ENCODE peak calls at places on chromosome 12, in eight cellular contexts. One of them, this sample, is unnamed.
A peak's percentile ranks its signal among the peaks of the same experiment; 100 is the strongest.

GRCh38 chr12:20546267-20546666 is 148.9 kb upstream of the SLCO1C1 start:
- DNase-seq in A549: no peak
- DNase-seq in vagina: no peak
- DNase-seq in sigmoid colon: no peak
- DNase-seq in endothelial cell of umbilical vein: no peak
- DNase-seq in thoracic aorta: no peak
- DNase-seq in ovary: no peak
- DNase-seq in tibial nerve: no peak
- DNase-seq in this sample: no peak

GRCh38 chr12:97555547-97556200 is 93.1 kb downstream of the RMST start:
- DNase-seq in endothelial cell of umbilical vein: no peak
- DNase-seq in ovary: no peak
- DNase-seq in A549: no peak
- DNase-seq in tibial nerve: no peak
- DNase-seq in vagina: no peak
- DNase-seq in thoracic aorta: no peak
- DNase-seq in sigmoid colon: no peak
- DNase-seq in this sample: no peak

GRCh38 chr12:6370576-6370935 is 4.8 kb downstream of the SCNN1A start:
- DNase-seq in sigmoid colon: peak; percentile 44
- DNase-seq in endothelial cell of umbilical vein: no peak
- DNase-seq in A549: no peak
- DNase-seq in vagina: peak; percentile 64
- DNase-seq in thoracic aorta: no peak
- DNase-seq in tibial nerve: no peak
- DNase-seq in ovary: no peak
- DNase-seq in this sample: no peak

GRCh38 chr12:50507930-50508329 is 3.1 kb downstream of the DIP2B start:
- DNase-seq in A549: no peak
- DNase-seq in vagina: no peak
- DNase-seq in sigmoid colon: no peak
- DNase-seq in tibial nerve: no peak
- DNase-seq in endothelial cell of umbilical vein: no peak
- DNase-seq in thoracic aorta: no peak
- DNase-seq in ovary: no peak
- DNase-seq in this sample: no peak

GRCh38 chr12:124328116-124328515 is 33.2 kb downstream of the RFLNA start:
- DNase-seq in A549: no peak
- DNase-seq in tibial nerve: no peak
- DNase-seq in thoracic aorta: no peak
- DNase-seq in vagina: no peak
- DNase-seq in ovary: no peak
- DNase-seq in sigmoid colon: no peak
- DNase-seq in endothelial cell of umbilical vein: no peak
- DNase-seq in this sample: no peak

GRCh38 chr12:34298176-34298970 is 276.1 kb downstream of the ALG10 start:
- DNase-seq in ovary: no peak
- DNase-seq in A549: no peak
- DNase-seq in tibial nerve: no peak
- DNase-seq in endothelial cell of umbilical vein: no peak
- DNase-seq in vagina: no peak
- DNase-seq in thoracic aorta: no peak
- DNase-seq in sigmoid colon: peak; percentile 49
- DNase-seq in this sample: no peak

GRCh38 chr12:13587721-13588389 is 391.3 kb downstream of the EMP1 start:
- DNase-seq in endothelial cell of umbilical vein: no peak
- DNase-seq in sigmoid colon: no peak
- DNase-seq in vagina: no peak
- DNase-seq in thoracic aorta: no peak
- DNase-seq in A549: no peak
- DNase-seq in tibial nerve: no peak
- DNase-seq in ovary: no peak
- DNase-seq in this sample: no peak

GRCh38 chr12:6038160-6038559 is 86.3 kb downstream of the VWF start:
- DNase-seq in endothelial cell of umbilical vein: peak; percentile 65
- DNase-seq in tibial nerve: no peak
- DNase-seq in A549: peak; percentile 77
- DNase-seq in ovary: no peak
- DNase-seq in thoracic aorta: no peak
- DNase-seq in vagina: no peak
- DNase-seq in sigmoid colon: peak; percentile 64
- DNase-seq in this sample: no peak

GRCh38 chr12:70258605-70259403 is 15.6 kb downstream of the CNOT2 start:
- DNase-seq in vagina: no peak
- DNase-seq in tibial nerve: no peak
- DNase-seq in endothelial cell of umbilical vein: no peak
- DNase-seq in sigmoid colon: no peak
- DNase-seq in A549: no peak
- DNase-seq in ovary: no peak
- DNase-seq in thoracic aorta: no peak
- DNase-seq in this sample: no peak

GRCh38 chr12:113796852-113797534 is 169.1 kb downstream of the RBM19 start:
- DNase-seq in endothelial cell of umbilical vein: no peak
- DNase-seq in ovary: no peak
- DNase-seq in A549: no peak
- DNase-seq in thoracic aorta: no peak
- DNase-seq in vagina: no peak
- DNase-seq in tibial nerve: no peak
- DNase-seq in sigmoid colon: no peak
- DNase-seq in this sample: no peak

GRCh38 chr12:89995870-89996269 is 287.2 kb upstream of the ATP2B1 start:
- DNase-seq in A549: no peak
- DNase-seq in thoracic aorta: no peak
- DNase-seq in vagina: no peak
- DNase-seq in tibial nerve: no peak
- DNase-seq in sigmoid colon: no peak
- DNase-seq in endothelial cell of umbilical vein: no peak
- DNase-seq in ovary: no peak
- DNase-seq in this sample: no peak

GRCh38 chr12:71980543-71980942 is 41.9 kb downstream of the TPH2 start:
- DNase-seq in A549: no peak
- DNase-seq in ovary: no peak
- DNase-seq in thoracic aorta: no peak
- DNase-seq in endothelial cell of umbilical vein: no peak
- DNase-seq in vagina: no peak
- DNase-seq in tibial nerve: no peak
- DNase-seq in sigmoid colon: no peak
- DNase-seq in this sample: no peak

GRCh38 chr12:22042981-22043669 is 2.9 kb upstream of the CMAS start:
- DNase-seq in thoracic aorta: no peak
- DNase-seq in A549: no peak
- DNase-seq in vagina: no peak
- DNase-seq in endothelial cell of umbilical vein: no peak
- DNase-seq in sigmoid colon: no peak
- DNase-seq in ovary: no peak
- DNase-seq in tibial nerve: no peak
- DNase-seq in this sample: peak; percentile 41

GRCh38 chr12:30330565-30330964 is 365.1 kb downstream of the IPO8 start:
- DNase-seq in thoracic aorta: no peak
- DNase-seq in tibial nerve: no peak
- DNase-seq in A549: no peak
- DNase-seq in endothelial cell of umbilical vein: no peak
- DNase-seq in ovary: no peak
- DNase-seq in sigmoid colon: no peak
- DNase-seq in vagina: no peak
- DNase-seq in this sample: no peak

GRCh38 chr12:113875681-113876080 is 90.4 kb downstream of the RBM19 start:
- DNase-seq in endothelial cell of umbilical vein: no peak
- DNase-seq in A549: no peak
- DNase-seq in sigmoid colon: no peak
- DNase-seq in ovary: no peak
- DNase-seq in tibial nerve: no peak
- DNase-seq in thoracic aorta: no peak
- DNase-seq in vagina: no peak
- DNase-seq in this sample: no peak

GRCh38 chr12:96242597-96242996 is 48.4 kb downstream of the ELK3 start:
- DNase-seq in sigmoid colon: peak; percentile 72
- DNase-seq in endothelial cell of umbilical vein: no peak
- DNase-seq in A549: no peak
- DNase-seq in vagina: no peak
- DNase-seq in thoracic aorta: no peak
- DNase-seq in ovary: no peak
- DNase-seq in tibial nerve: no peak
- DNase-seq in this sample: no peak

GRCh38 chr12:79690606-79691298 is at the start of gene PAWR:
- DNase-seq in A549: peak; percentile 59
- DNase-seq in thoracic aorta: peak; percentile 11
- DNase-seq in sigmoid colon: peak; percentile 71
- DNase-seq in endothelial cell of umbilical vein: peak; percentile 80
- DNase-seq in tibial nerve: peak; percentile 21
- DNase-seq in ovary: peak; percentile 79
- DNase-seq in vagina: no peak
- DNase-seq in this sample: no peak

GRCh38 chr12:96141216-96141944 is 52.8 kb upstream of the ELK3 start:
- DNase-seq in A549: no peak
- DNase-seq in ovary: no peak
- DNase-seq in sigmoid colon: no peak
- DNase-seq in thoracic aorta: no peak
- DNase-seq in tibial nerve: no peak
- DNase-seq in vagina: no peak
- DNase-seq in endothelial cell of umbilical vein: peak; percentile 89
- DNase-seq in this sample: no peak

GRCh38 chr12:62744551-62744950 is 190.4 kb downstream of the PPM1H start:
- DNase-seq in A549: no peak
- DNase-seq in vagina: no peak
- DNase-seq in thoracic aorta: no peak
- DNase-seq in sigmoid colon: no peak
- DNase-seq in ovary: no peak
- DNase-seq in endothelial cell of umbilical vein: no peak
- DNase-seq in tibial nerve: no peak
- DNase-seq in this sample: no peak

GRCh38 chr12:111756681-111757080 is 10.1 kb upstream of the ALDH2 start:
- DNase-seq in tibial nerve: no peak
- DNase-seq in A549: no peak
- DNase-seq in endothelial cell of umbilical vein: no peak
- DNase-seq in thoracic aorta: no peak
- DNase-seq in vagina: no peak
- DNase-seq in sigmoid colon: no peak
- DNase-seq in ovary: no peak
- DNase-seq in this sample: no peak

GRCh38 chr12:52291267-52291935 is at the start of gene KRT81:
- DNase-seq in sigmoid colon: no peak
- DNase-seq in A549: no peak
- DNase-seq in tibial nerve: no peak
- DNase-seq in ovary: no peak
- DNase-seq in thoracic aorta: no peak
- DNase-seq in endothelial cell of umbilical vein: no peak
- DNase-seq in vagina: peak; percentile 42
- DNase-seq in this sample: no peak
- H3K27ac ChIP-seq in sigmoid colon: no peak within 1 kb of the TSS
- H3K27ac ChIP-seq in A549: peak within 1 kb of the TSS; percentile 81
- H3K27ac ChIP-seq in tibial nerve: no peak within 1 kb of the TSS
- H3K27ac ChIP-seq in ovary: no peak within 1 kb of the TSS
- H3K27ac ChIP-seq in thoracic aorta: no peak within 1 kb of the TSS
- H3K27ac ChIP-seq in endothelial cell of umbilical vein: no peak within 1 kb of the TSS
- H3K27ac ChIP-seq in vagina: no peak within 1 kb of the TSS
- H3K27ac ChIP-seq in this sample: no peak within 1 kb of the TSS

GRCh38 chr12:52925717-52926595 is 21.1 kb upstream of the KRT8 start:
- DNase-seq in thoracic aorta: no peak
- DNase-seq in sigmoid colon: no peak
- DNase-seq in vagina: no peak
- DNase-seq in endothelial cell of umbilical vein: no peak
- DNase-seq in ovary: no peak
- DNase-seq in tibial nerve: no peak
- DNase-seq in A549: no peak
- DNase-seq in this sample: no peak

GRCh38 chr12:52927964-52928363 is 21.0 kb upstream of the KRT18 start:
- DNase-seq in ovary: no peak
- DNase-seq in tibial nerve: no peak
- DNase-seq in thoracic aorta: no peak
- DNase-seq in vagina: no peak
- DNase-seq in A549: no peak
- DNase-seq in sigmoid colon: no peak
- DNase-seq in endothelial cell of umbilical vein: no peak
- DNase-seq in this sample: no peak

GRCh38 chr12:52929538-52929937 is 19.4 kb upstream of the KRT18 start:
- DNase-seq in thoracic aorta: no peak
- DNase-seq in A549: no peak
- DNase-seq in vagina: no peak
- DNase-seq in ovary: no peak
- DNase-seq in sigmoid colon: no peak
- DNase-seq in endothelial cell of umbilical vein: no peak
- DNase-seq in tibial nerve: no peak
- DNase-seq in this sample: no peak

GRCh38 chr12:52924764-52925716 is 20.2 kb upstream of the KRT8 start:
- DNase-seq in ovary: no peak
- DNase-seq in tibial nerve: no peak
- DNase-seq in thoracic aorta: no peak
- DNase-seq in endothelial cell of umbilical vein: peak; percentile 91
- DNase-seq in A549: peak; percentile 85
- DNase-seq in vagina: no peak
- DNase-seq in sigmoid colon: no peak
- DNase-seq in this sample: peak; percentile 62

GRCh38 chr12:52926596-52927241 is 21.8 kb upstream of the KRT8 start:
- DNase-seq in tibial nerve: no peak
- DNase-seq in sigmoid colon: no peak
- DNase-seq in A549: peak; percentile 63
- DNase-seq in ovary: no peak
- DNase-seq in thoracic aorta: no peak
- DNase-seq in vagina: no peak
- DNase-seq in endothelial cell of umbilical vein: no peak
- DNase-seq in this sample: no peak
- H3K27ac ChIP-seq in tibial nerve: no peak overlapping the region
- H3K27ac ChIP-seq in sigmoid colon: peak overlapping the region; percentile 50
- H3K27ac ChIP-seq in A549: peak overlapping the region; percentile 96
- H3K27ac ChIP-seq in ovary: no peak overlapping the region
- H3K27ac ChIP-seq in thoracic aorta: peak overlapping the region; percentile 32
- H3K27ac ChIP-seq in vagina: no peak overlapping the region
- H3K27ac ChIP-seq in endothelial cell of umbilical vein: peak overlapping the region; percentile 96
- H3K27ac ChIP-seq in this sample: peak overlapping the region; percentile 39

DNA sequence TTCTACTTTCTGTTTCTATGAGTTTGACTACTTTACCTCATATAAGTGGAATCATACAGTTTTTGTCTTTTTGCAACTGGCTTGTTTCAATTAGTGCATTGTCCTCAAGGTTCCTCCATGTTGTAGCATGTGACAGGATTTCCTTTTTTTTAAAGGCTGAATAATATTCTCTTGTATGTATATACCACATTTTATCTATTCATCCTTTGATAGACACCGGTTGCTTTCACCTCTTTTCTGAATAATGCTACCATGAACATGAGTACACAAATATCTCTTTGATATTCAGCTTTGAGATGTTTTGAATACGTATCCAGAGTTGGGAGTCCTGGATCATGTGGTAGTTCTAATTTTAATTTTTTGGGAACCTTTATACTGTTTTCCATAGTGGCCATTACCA is 65.4 kb downstream of the SPATS2 start:
- DNase-seq in vagina: no peak
- DNase-seq in endothelial cell of umbilical vein: no peak
- DNase-seq in A549: no peak
- DNase-seq in ovary: no peak
- DNase-seq in tibial nerve: no peak
- DNase-seq in thoracic aorta: no peak
- DNase-seq in sigmoid colon: no peak
- DNase-seq in this sample: no peak
- H3K27ac ChIP-seq in vagina: no peak overlapping the region
- H3K27ac ChIP-seq in endothelial cell of umbilical vein: no peak overlapping the region
- H3K27ac ChIP-seq in A549: no peak overlapping the region
- H3K27ac ChIP-seq in ovary: no peak overlapping the region
- H3K27ac ChIP-seq in tibial nerve: no peak overlapping the region
- H3K27ac ChIP-seq in thoracic aorta: no peak overlapping the region
- H3K27ac ChIP-seq in sigmoid colon: no peak overlapping the region
- H3K27ac ChIP-seq in this sample: no peak overlapping the region

GRCh38 chr12:47094804-47095203 is 15.0 kb upstream of the AMIGO2 start:
- DNase-seq in vagina: no peak
- DNase-seq in ovary: no peak
- DNase-seq in sigmoid colon: no peak
- DNase-seq in endothelial cell of umbilical vein: no peak
- DNase-seq in tibial nerve: no peak
- DNase-seq in A549: no peak
- DNase-seq in thoracic aorta: no peak
- DNase-seq in this sample: no peak
- H3K27ac ChIP-seq in vagina: no peak overlapping the region
- H3K27ac ChIP-seq in ovary: no peak overlapping the region
- H3K27ac ChIP-seq in sigmoid colon: no peak overlapping the region
- H3K27ac ChIP-seq in endothelial cell of umbilical vein: no peak overlapping the region
- H3K27ac ChIP-seq in tibial nerve: no peak overlapping the region
- H3K27ac ChIP-seq in A549: peak overlapping the region; percentile 91
- H3K27ac ChIP-seq in thoracic aorta: no peak overlapping the region
- H3K27ac ChIP-seq in this sample: no peak overlapping the region

This sample was measured in AG04450.